ENCODE peak calls at places on chromosomes 7 and 10, in four cellular contexts. C is NCI-H345, M is T-helper 1 cell, F is astrocyte of the spinal cord. S is an unnamed sample.

GRCh38 chr10:120455004-120455403 is 2.0 kb upstream of the PLPP4 start:
- DNase-seq in C (no peak), M (no peak), F (no peak), S (no peak)

GRCh38 chr7:13333351-13333750 is 645.9 kb downstream of the ARL4A start:
- DNase-seq in C (no peak), M (no peak), F (no peak), S (no peak)

GRCh38 chr7:7768977-7769376 is 50.6 kb upstream of the RPA3 start:
- DNase-seq in C (no peak), M (no peak), F (no peak), S (no peak)

GRCh38 chr7:15462721-15463389 is 99.0 kb downstream of the AGMO start:
- DNase-seq in C (no peak), M (no peak), F (no peak), S (no peak)

GRCh38 chr7:31315758-31316157 is 24.8 kb downstream of the NEUROD6 start:
- DNase-seq in C (no peak), M (no peak), F (no peak), S (no peak)

GRCh38 chr7:143243011-143243410 is 20.2 kb upstream of the GSTK1 start:
- DNase-seq in C (no peak), M (no peak), F (no peak), S (no peak)

GRCh38 chr10:34017281-34017680 is 682.8 kb upstream of the NRP1 start:
- DNase-seq in C (no peak), M (no peak), F (no peak), S (peak; percentile 28)

GRCh38 chr7:20576166-20576660 is 39.3 kb upstream of the ABCB5 start:
- DNase-seq in C (no peak), M (no peak), F (no peak), S (no peak)

GRCh38 chr7:157521061-157521731 is 184.4 kb downstream of the DNAJB6 start:
- DNase-seq in C (no peak), M (no peak), F (no peak), S (no peak)

GRCh38 chr10:4725917-4726606 is 99.9 kb upstream of the AKR1E2 start:
- DNase-seq in C (no peak), M (no peak), F (peak; percentile 89), S (no peak)

GRCh38 chr7:405489-406211 is 114.0 kb downstream of the PDGFA start:
- DNase-seq in C (no peak), M (no peak), F (no peak), S (no peak)

GRCh38 chr10:14072541-14072940 is 258.2 kb downstream of the FRMD4A start:
- DNase-seq in C (no peak), M (no peak), F (no peak), S (no peak)

GRCh38 chr7:155921804-155922506 is 109.7 kb upstream of the SHH start:
- DNase-seq in C (peak; percentile 50), M (no peak), F (no peak), S (no peak)

GRCh38 chr7:30728591-30729100 is 23.3 kb upstream of the INMT start:
- DNase-seq in C (no peak), M (no peak), F (no peak), S (no peak)

GRCh38 chr7:96826089-96826488 is 116.4 kb upstream of the SEM1 start:
- DNase-seq in C (no peak), M (no peak), F (no peak), S (no peak)

GRCh38 chr10:109306698-109307097 is 616.6 kb downstream of the XPNPEP1 start:
- DNase-seq in C (no peak), M (no peak), F (no peak), S (no peak)

GRCh38 chr7:129159539-129159938 is 15.0 kb downstream of the TSPAN33 start:
- DNase-seq in C (no peak), M (no peak), F (no peak), S (no peak)

GRCh38 chr10:97072851-97073665 is 112.7 kb downstream of the SLIT1 start:
- DNase-seq in C (peak; percentile 73), M (peak; percentile 48), F (peak; percentile 76), S (peak; percentile 84)

GRCh38 chr10:98920807-98921206 is 314.8 kb downstream of the HPSE2 start:
- DNase-seq in C (no peak), M (no peak), F (no peak), S (no peak)

GRCh38 chr10:87973635-87974034 is 110.2 kb downstream of the PTEN start:
- DNase-seq in C (no peak), M (no peak), F (peak; percentile 42), S (no peak)

GRCh38 chr10:3848768-3849643 is 64.0 kb upstream of the KLF6 start:
- DNase-seq in C (no peak), M (no peak), F (peak; percentile 77), S (no peak)

GRCh38 chr10:121394586-121394985 is 203.7 kb downstream of the FGFR2 start:
- DNase-seq in C (no peak), M (no peak), F (no peak), S (no peak)

GRCh38 chr7:114104035-114104434 is 185.2 kb upstream of the PPP1R3A start:
- DNase-seq in C (no peak), M (no peak), F (peak; percentile 22), S (no peak)

GRCh38 chr7:100568936-100569844 is 4.5 kb downstream of the SAP25 start:
- DNase-seq in C (peak; percentile 48), M (peak; percentile 39), F (peak; percentile 36), S (peak; percentile 72)

GRCh38 chr7:1848013-1848640 is 178.1 kb downstream of the ELFN1 start:
- DNase-seq in C (no peak), M (no peak), F (no peak), S (no peak)

GRCh38 chr10:17077251-17077904 is 52.2 kb downstream of the CUBN start:
- DNase-seq in C (no peak), M (no peak), F (no peak), S (no peak)

GRCh38 chr10:85362401-85362800 is 1004.2 kb downstream of the GRID1 start:
- DNase-seq in C (peak; percentile 14), M (no peak), F (no peak), S (no peak)

GRCh38 chr10:60733189-60733815 is 45.0 kb upstream of the CDK1 start:
- DNase-seq in C (peak; percentile 60), M (peak; percentile 54), F (no peak), S (peak; percentile 6)